ENCODE peak calls at places on chromosomes 12 and 14, in eight cellular contexts. G, V, O, U, Z, X, R and B are unnamed samples.

GRCh38 chr14:100566119-100566518 is 21.1 kb downstream of the BEGAIN start:
- DNase-seq in G (no peak), V (no peak), O (no peak), U (no peak), Z (no peak), X (no peak), R (no peak), B (no peak)

GRCh38 chr12:125161712-125162023 is 96.4 kb downstream of the AACS start:
- DNase-seq in G (no peak), V (no peak), O (no peak), U (no peak), Z (no peak), X (no peak), R (no peak), B (no peak)

GRCh38 chr14:103123634-103124500 is 606 bp downstream of the TNFAIP2 start:
- DNase-seq in G (no peak), V (no peak), O (peak; percentile 70), U (no peak), Z (no peak), X (no peak), R (no peak), B (peak; percentile 48)

GRCh38 chr14:24436355-24437019 is 6.1 kb downstream of the SDR39U1 start:
- DNase-seq in G (peak; percentile 83), V (peak; percentile 85), O (peak; percentile 77), U (peak; percentile 50), Z (peak; percentile 83), X (peak; percentile 53), R (no peak), B (no peak)

GRCh38 chr12:119594399-119594730 is 791 bp downstream of the TMEM233 start:
- DNase-seq in G (peak; percentile 51), V (no peak), O (peak; percentile 62), U (no peak), Z (no peak), X (no peak), R (no peak), B (no peak)

GRCh38 chr14:63857467-63858030 is 4.7 kb downstream of the SYNE2 start:
- DNase-seq in G (no peak), V (no peak), O (no peak), U (no peak), Z (no peak), X (no peak), R (no peak), B (no peak)

GRCh38 chr12:53623526-53623925 is 2.7 kb downstream of the ATF7 start:
- DNase-seq in G (no peak), V (no peak), O (no peak), U (no peak), Z (no peak), X (peak; percentile 31), R (no peak), B (no peak)

GRCh38 chr14:77912754-77913556 is 113.0 kb downstream of the ADCK1 start:
- DNase-seq in G (no peak), V (no peak), O (peak; percentile 28), U (no peak), Z (no peak), X (no peak), R (no peak), B (no peak)

GRCh38 chr14:82075566-82075965 is 541.9 kb upstream of the SEL1L start:
- DNase-seq in G (no peak), V (no peak), O (peak; percentile 87), U (no peak), Z (no peak), X (no peak), R (no peak), B (peak; percentile 14)

GRCh38 chr14:95463173-95463901 is 53.1 kb downstream of the SYNE3 start:
- DNase-seq in G (no peak), V (no peak), O (no peak), U (no peak), Z (no peak), X (no peak), R (no peak), B (no peak)

GRCh38 chr12:104903648-104904423 is 54.3 kb downstream of the SLC41A2 start:
- DNase-seq in G (no peak), V (no peak), O (no peak), U (no peak), Z (peak; percentile 41), X (no peak), R (no peak), B (no peak)

GRCh38 chr14:62443796-62444195 is 601.5 kb downstream of the KCNH5 start:
- DNase-seq in G (no peak), V (no peak), O (no peak), U (no peak), Z (no peak), X (no peak), R (no peak), B (no peak)

GRCh38 chr14:31582286-31582691 is 21.1 kb downstream of the NUBPL start:
- DNase-seq in G (no peak), V (no peak), O (no peak), U (no peak), Z (no peak), X (no peak), R (no peak), B (no peak)

GRCh38 chr12:54306925-54307731 is 6.3 kb upstream of the NFE2 start:
- DNase-seq in G (peak; percentile 59), V (peak; percentile 59), O (peak; percentile 65), U (peak; percentile 78), Z (peak; percentile 58), X (peak; percentile 90), R (no peak), B (peak; percentile 100)

GRCh38 chr12:18753481-18754117 is 15.7 kb downstream of the CAPZA3 start:
- DNase-seq in G (no peak), V (no peak), O (peak; percentile 33), U (no peak), Z (no peak), X (no peak), R (no peak), B (no peak)

GRCh38 chr14:80584638-80585505 is 356.7 kb downstream of the CEP128 start:
- DNase-seq in G (peak; percentile 24), V (peak; percentile 4), O (no peak), U (peak; percentile 6), Z (peak; percentile 3), X (no peak), R (peak; percentile 52), B (no peak)

GRCh38 chr12:117342682-117343081 is 18.7 kb downstream of the NOS1 start:
- DNase-seq in G (no peak), V (no peak), O (no peak), U (no peak), Z (no peak), X (no peak), R (no peak), B (no peak)

GRCh38 chr14:88614218-88614907 is 51.5 kb downstream of the ZC3H14 start:
- DNase-seq in G (no peak), V (no peak), O (no peak), U (no peak), Z (no peak), X (no peak), R (no peak), B (no peak)

GRCh38 chr12:102680296-102680695 is 199.9 kb upstream of the IGF1 start:
- DNase-seq in G (no peak), V (no peak), O (no peak), U (no peak), Z (no peak), X (no peak), R (no peak), B (no peak)

GRCh38 chr12:102685172-102685571 is 204.8 kb upstream of the IGF1 start:
- DNase-seq in G (no peak), V (no peak), O (no peak), U (no peak), Z (no peak), X (no peak), R (no peak), B (no peak)

GRCh38 chr12:102681309-102681708 is 200.9 kb upstream of the IGF1 start:
- DNase-seq in G (no peak), V (no peak), O (no peak), U (no peak), Z (no peak), X (no peak), R (no peak), B (no peak)

GRCh38 chr12:102681747-102682146 is 201.4 kb upstream of the IGF1 start:
- DNase-seq in G (no peak), V (no peak), O (no peak), U (no peak), Z (no peak), X (no peak), R (no peak), B (no peak)

GRCh38 chr12:102682698-102683289 is 202.4 kb upstream of the IGF1 start:
- DNase-seq in G (no peak), V (no peak), O (no peak), U (no peak), Z (no peak), X (no peak), R (no peak), B (no peak)
- TF ChIP-seq REST in G (no peak), V (no peak), O (no peak), U (no peak), Z (no peak), X (no peak), R (no peak), B (no peak)

DNA sequence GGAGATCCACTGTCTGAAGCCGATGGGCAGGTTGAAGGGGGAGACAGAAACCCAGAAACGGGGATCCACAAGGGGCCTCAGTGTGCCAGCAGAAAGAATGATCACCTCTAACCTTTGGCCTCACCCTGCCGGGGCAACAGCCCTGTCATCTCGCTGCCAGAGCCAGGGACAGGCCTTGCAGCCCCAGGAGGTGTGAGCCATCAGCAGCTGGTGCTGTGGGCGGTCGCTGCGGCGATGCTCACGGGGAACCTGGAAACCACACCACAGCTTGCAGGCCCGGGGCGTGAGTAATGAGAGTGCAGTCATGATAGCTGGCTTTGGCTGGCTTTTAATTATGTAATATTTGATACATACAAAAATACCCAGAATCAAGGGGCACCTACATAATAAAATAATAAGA is 4.7 kb upstream of the TTC7B start:
- DNase-seq in G (no peak), V (no peak), O (no peak), U (no peak), Z (no peak), X (no peak), R (no peak), B (peak; percentile 63)
- TF ChIP-seq REST in G (no peak), V (no peak), O (no peak), U (no peak), Z (no peak), X (no peak), R (no peak), B (no peak)

GRCh38 chr12:84842406-84843013 is 70.1 kb downstream of the SLC6A15 start:
- DNase-seq in G (peak; percentile 32), V (peak; percentile 22), O (peak; percentile 66), U (peak; percentile 28), Z (peak; percentile 16), X (peak; percentile 8), R (peak; percentile 17), B (peak; percentile 11)
- TF ChIP-seq REST in G (no peak), V (no peak), O (no peak), U (no peak), Z (no peak), X (no peak), R (no peak), B (no peak)

GRCh38 chr12:100564090-100564489 is 9.4 kb upstream of the GAS2L3 start:
- DNase-seq in G (no peak), V (no peak), O (peak; percentile 17), U (no peak), Z (no peak), X (no peak), R (no peak), B (no peak)
- TF ChIP-seq REST in G (no peak), V (no peak), O (no peak), U (no peak), Z (no peak), X (no peak), R (no peak), B (no peak)